ENCODE peak calls at places on chromosomes 1 and 21, in six cellular contexts. T is stimulated activated CD4-positive, alpha-beta T cell treated with anti-CD3 and anti-CD28 coated beads, TNF-alpha, amount 100 ng/mL, for 4 hours; H is HS-27A; P is hepatocyte; E is glutamatergic neuron; D is SJSA1. M is an unnamed sample.

GRCh38 chr21:46215436-46216131 is 13.0 kb downstream of the LSS start:
- DNase-seq in E (no peak), D (no peak), H (no peak), T (no peak), P (no peak), M (no peak)

GRCh38 chr1:185376288-185376687 is 59.2 kb upstream of the IVNS1ABP start:
- DNase-seq in P (no peak), H (no peak), D (no peak), T (no peak), E (no peak), M (no peak)

GRCh38 chr1:46094454-46094853 is 38.0 kb downstream of the PIK3R3 start:
- DNase-seq in E (no peak), T (no peak), P (no peak), D (no peak), H (no peak), M (no peak)

GRCh38 chr1:154741747-154742495 is 128.2 kb downstream of the KCNN3 start:
- DNase-seq in H (no peak), P (no peak), T (no peak), E (no peak), D (no peak), M (no peak)

GRCh38 chr1:162175393-162175792 is 105.9 kb downstream of the NOS1AP start:
- DNase-seq in T (no peak), E (no peak), P (no peak), D (no peak), H (no peak), M (no peak)

GRCh38 chr1:21497466-21498061 is 11.7 kb upstream of the ALPL start:
- DNase-seq in E (no peak), P (no peak), T (no peak), H (no peak), D (no peak), M (no peak)

GRCh38 chr1:106613861-106614260 is 442.6 kb upstream of the PRMT6 start:
- DNase-seq in H (no peak), D (no peak), E (no peak), T (no peak), P (no peak), M (no peak)

GRCh38 chr1:85137660-85138059 is 63.2 kb downstream of the SYDE2 start:
- DNase-seq in P (peak), H (no peak), E (no peak), D (no peak), T (no peak), M (peak)

GRCh38 chr1:37951041-37951782 is 4.4 kb upstream of the INPP5B start:
- DNase-seq in T (no peak), P (no peak), D (no peak), H (no peak), E (no peak), M (no peak)

GRCh38 chr1:184189361-184189760 is 137.8 kb downstream of the TSEN15 start:
- DNase-seq in E (no peak), D (no peak), H (no peak), T (no peak), P (no peak), M (no peak)

GRCh38 chr1:150420560-150421265 is 56.8 kb downstream of the RPRD2 start:
- DNase-seq in H (no peak), T (no peak), D (no peak), P (no peak), E (no peak), M (no peak)

GRCh38 chr1:30684881-30685795 is 38.2 kb downstream of the MATN1 start:
- DNase-seq in P (peak), E (peak), T (peak), H (no peak), D (no peak), M (peak)

GRCh38 chr21:35635261-35635660 is 425.1 kb downstream of the SETD4 start:
- DNase-seq in P (no peak), H (no peak), D (no peak), E (no peak), T (no peak), M (no peak)

GRCh38 chr1:154502742-154503111 is 515 bp upstream of the SHE start:
- DNase-seq in P (no peak), H (no peak), T (no peak), D (no peak), E (no peak), M (no peak)

GRCh38 chr1:106600626-106601025 is 455.8 kb upstream of the PRMT6 start:
- DNase-seq in H (no peak), P (no peak), E (no peak), T (no peak), D (no peak), M (no peak)

GRCh38 chr1:43582162-43582566 is 51.5 kb downstream of the PTPRF start:
- DNase-seq in D (peak), H (peak), E (no peak), P (peak), T (peak), M (peak)

M was measured in NCI-H187 treated with DMSO at 0.1 percent for 48 hours.